ENCODE peak calls at places on chromosomes 12 and 14, in ten cellular contexts. C is MCF 10A, B is gastrocnemius medialis, L is Kasumi-1, P is GM12891, Q is epithelial cell of esophagus, I is tibial artery, X is uterus, J is dorsolateral prefrontal cortex, N is GM23248. T is an unnamed sample.

GRCh38 chr14:85250369-85250768 is 279.6 kb upstream of the FLRT2 start:
- DNase-seq in X (no peak), Q (no peak), N (no peak), J (no peak), P (no peak), B (no peak), L (no peak), C (no peak), I (no peak), T (no peak)

GRCh38 chr12:30753233-30753632 is 1.5 kb downstream of the CAPRIN2 start:
- DNase-seq in C (peak; percentile 61), P (no peak), Q (peak; percentile 44), J (no peak), I (no peak), B (no peak), X (no peak), L (peak; percentile 47), N (peak; percentile 67), T (no peak)

GRCh38 chr12:64995831-64996230 is 125.3 kb downstream of the WIF1 start:
- DNase-seq in Q (peak; percentile 77), I (no peak), P (no peak), B (no peak), L (no peak), N (peak; percentile 1), C (peak; percentile 53), X (no peak), J (no peak), T (no peak)

GRCh38 chr12:132117558-132117875 is 26.6 kb downstream of the DDX51 start:
- DNase-seq in B (no peak), L (no peak), N (no peak), P (no peak), X (no peak), C (no peak), I (no peak), J (no peak), Q (no peak), T (no peak)

GRCh38 chr14:88326352-88327103 is 3.5 kb upstream of the KCNK10 start:
- DNase-seq in I (no peak), X (no peak), P (no peak), Q (no peak), J (peak; percentile 47), B (no peak), N (no peak), L (no peak), C (no peak), T (no peak)

GRCh38 chr12:93339695-93340094 is 38.0 kb upstream of the NUDT4 start:
- DNase-seq in J (no peak), P (no peak), C (no peak), N (no peak), X (no peak), B (no peak), Q (no peak), L (no peak), I (no peak), T (no peak)

GRCh38 chr12:88553941-88554658 is 26.2 kb downstream of the KITLG start:
- DNase-seq in L (no peak), I (peak; percentile 41), N (peak; percentile 83), P (no peak), Q (peak; percentile 77), J (no peak), X (no peak), B (no peak), C (peak; percentile 94), T (no peak)

GRCh38 chr14:50774542-50775267 is 56.3 kb downstream of the NIN start:
- DNase-seq in Q (no peak), I (peak; percentile 31), J (no peak), P (no peak), L (no peak), X (no peak), B (no peak), N (peak; percentile 67), C (no peak), T (no peak)

GRCh38 chr12:109115758-109116610 is at the start of gene ACACB:
- DNase-seq in N (no peak), L (peak; percentile 83), Q (no peak), C (no peak), J (peak; percentile 80), X (peak; percentile 34), I (peak; percentile 65), B (peak; percentile 98), P (no peak), T (no peak)

GRCh38 chr14:68444449-68445168 is 348.3 kb downstream of the ZFP36L1 start:
- DNase-seq in Q (no peak), C (peak; percentile 40), B (peak; percentile 30), X (no peak), J (no peak), P (no peak), N (peak; percentile 59), L (no peak), I (no peak), T (no peak)

GRCh38 chr12:68416826-68417225 is 84.7 kb upstream of the MDM1 start:
- DNase-seq in Q (peak; percentile 33), J (no peak), L (no peak), N (peak; percentile 49), C (no peak), I (no peak), P (no peak), X (no peak), B (no peak), T (no peak)

GRCh38 chr12:15996254-15996653 is 85.1 kb downstream of the DERA start:
- DNase-seq in Q (peak; percentile 8), P (no peak), N (peak; percentile 61), X (no peak), I (no peak), B (peak; percentile 38), C (peak; percentile 30), L (no peak), J (no peak), T (no peak)

GRCh38 chr12:123024819-123025391 is 44.4 kb downstream of the ARL6IP4 start:
- DNase-seq in P (no peak), B (no peak), X (no peak), J (no peak), I (no peak), Q (peak; percentile 21), N (peak; percentile 58), L (no peak), C (peak; percentile 3), T (no peak)

GRCh38 chr12:24948452-24948815 is 467 bp downstream of the BCAT1 start:
- DNase-seq in B (no peak), X (peak; percentile 19), L (peak; percentile 52), I (no peak), N (peak; percentile 58), Q (peak; percentile 28), P (no peak), C (no peak), J (no peak), T (no peak)

GRCh38 chr12:70837026-70837425 is 83.5 kb downstream of the PTPRR start:
- DNase-seq in I (no peak), Q (no peak), X (no peak), C (no peak), L (no peak), N (peak; percentile 23), P (no peak), J (no peak), B (no peak), T (no peak)

GRCh38 chr14:75379246-75379929 is 48.4 kb upstream of the JDP2 start:
- DNase-seq in Q (no peak), C (no peak), B (no peak), L (no peak), J (no peak), P (no peak), N (no peak), I (no peak), X (no peak), T (no peak)

GRCh38 chr14:105474478-105475268 is at the start of gene CRIP2:
- DNase-seq in I (no peak), X (peak; percentile 47), B (no peak), C (peak; percentile 38), N (peak; percentile 83), J (no peak), Q (peak; percentile 53), L (no peak), P (peak; percentile 81), T (peak; percentile 58)

GRCh38 chr12:49212572-49212971 is 23.7 kb upstream of the TUBA1A start:
- DNase-seq in P (no peak), X (peak; percentile 10), C (no peak), I (no peak), L (no peak), N (no peak), J (no peak), Q (no peak), B (no peak), T (no peak)

GRCh38 chr12:93127582-93128331 is 198.7 kb upstream of the EEA1 start:
- DNase-seq in P (no peak), C (peak; percentile 96), Q (peak; percentile 84), N (peak; percentile 24), J (no peak), I (peak; percentile 84), X (peak; percentile 27), B (peak; percentile 44), L (no peak), T (no peak)

GRCh38 chr12:26119391-26119981 is 5.4 kb downstream of the BHLHE41 start:
- DNase-seq in L (peak; percentile 76), J (no peak), Q (peak; percentile 68), N (peak; percentile 83), I (no peak), P (no peak), B (peak; percentile 44), X (no peak), C (peak; percentile 64), T (no peak)

GRCh38 chr12:116459011-116459410 is 100.2 kb upstream of the MAP1LC3B2 start:
- DNase-seq in X (no peak), C (no peak), B (no peak), P (no peak), N (no peak), L (no peak), I (no peak), Q (no peak), J (no peak), T (no peak)

GRCh38 chr14:30332374-30332773 is 226.6 kb upstream of the G2E3 start:
- DNase-seq in X (no peak), P (no peak), B (no peak), J (no peak), Q (no peak), N (no peak), I (no peak), C (no peak), L (no peak), T (no peak)

GRCh38 chr14:60257862-60258261 is 8.8 kb downstream of the PPM1A start:
- DNase-seq in B (no peak), L (no peak), X (no peak), C (no peak), J (no peak), Q (no peak), P (no peak), I (no peak), N (no peak), T (no peak)

GRCh38 chr14:51478241-51478640 is 173.5 kb upstream of the FRMD6 start:
- DNase-seq in B (no peak), J (no peak), X (no peak), C (no peak), I (no peak), L (no peak), Q (no peak), N (peak; percentile 63), P (no peak), T (no peak)

GRCh38 chr12:4814485-4814884 is 94.3 kb downstream of the GALNT8 start:
- DNase-seq in J (no peak), C (no peak), L (no peak), P (no peak), N (no peak), B (no peak), Q (no peak), X (no peak), I (no peak), T (no peak)

GRCh38 chr14:102020058-102020971 is 55.9 kb downstream of the DYNC1H1 start:
- DNase-seq in P (no peak), Q (no peak), C (no peak), X (no peak), N (peak; percentile 94), B (no peak), L (no peak), I (no peak), J (no peak), T (no peak)

GRCh38 chr14:91250912-91251311 is 6.4 kb upstream of the GPR68 start:
- DNase-seq in P (no peak), I (no peak), B (no peak), J (no peak), Q (no peak), L (no peak), X (no peak), N (peak; percentile 62), C (no peak), T (no peak)

GRCh38 chr12:98901189-98901588 is 256.1 kb downstream of the APAF1 start:
- DNase-seq in X (no peak), J (no peak), P (no peak), L (no peak), N (peak; percentile 8), B (no peak), C (peak; percentile 16), Q (no peak), I (no peak), T (no peak)